ENCODE peak calls at places on chromosomes 5 and 9, in seven cellular contexts. S is stimulated activated CD4-positive, alpha-beta T cell treated with anti-CD3 and anti-CD28 coated beads, Interleukin-4, amount 100 ng/mL, for 4 hours; J is substantia nigra; U is activated CD4-positive, alpha-beta memory T cell treated with anti-CD3 and anti-CD28 coated beads, Interleukin-2, amount 10 ng/mL, durations not matched to agents 7 days and 5 days; O is dermis blood vessel endothelial cell; M is T-helper 2 cell treated with Interferon-gamma antibody and Interleukin-4, amounts not matched to agents 5 μg/mL and 100 μg/mL, for 36 hours; C is hypothalamus. H is an unnamed sample.

GRCh38 chr5:16489322-16489791 is 23.8 kb upstream of the ZNF622 start:
- DNase-seq in S (no peak), J (no peak), U (no peak), O (peak), M (no peak), C (no peak), H (no peak)

GRCh38 chr5:138632900-138633489 is 57.8 kb upstream of the HSPA9 start:
- DNase-seq in S (no peak), J (peak), U (no peak), O (peak), M (no peak), C (peak), H (peak)

GRCh38 chr5:34043099-34043876 is at the start of gene C1QTNF3:
- DNase-seq in S (no peak), J (no peak), U (no peak), O (peak), M (no peak), C (no peak), H (no peak)

GRCh38 chr5:119187776-119188529 is 117.1 kb downstream of the DMXL1 start:
- DNase-seq in S (no peak), J (no peak), U (no peak), O (no peak), M (no peak), C (no peak), H (no peak)

GRCh38 chr5:95631265-95631957 is 11.5 kb downstream of the GPR150 start:
- DNase-seq in S (no peak), J (no peak), U (no peak), O (peak), M (no peak), C (no peak), H (no peak)

GRCh38 chr5:81425569-81425968 is 31.6 kb upstream of the ACOT12 start:
- DNase-seq in S (no peak), J (no peak), U (no peak), O (peak), M (no peak), C (no peak), H (peak)

GRCh38 chr5:7242118-7242517 is 153.8 kb upstream of the ADCY2 start:
- DNase-seq in S (no peak), J (no peak), U (no peak), O (no peak), M (no peak), C (no peak), H (no peak)

GRCh38 chr5:142872795-142873194 is 102.6 kb downstream of the ARHGAP26 start:
- DNase-seq in S (no peak), J (no peak), U (no peak), O (peak), M (no peak), C (no peak), H (peak)

GRCh38 chr9:16867571-16868311 is 2.7 kb downstream of the BNC2 start:
- DNase-seq in S (no peak), J (no peak), U (no peak), O (peak), M (no peak), C (no peak), H (peak)

GRCh38 chr9:85368781-85369180 is 373.0 kb downstream of the AGTPBP1 start:
- DNase-seq in S (no peak), J (no peak), U (no peak), O (no peak), M (no peak), C (no peak), H (no peak)

GRCh38 chr9:86185872-86186271 is 73.6 kb downstream of the C9orf153 start:
- DNase-seq in S (no peak), J (peak), U (no peak), O (no peak), M (no peak), C (peak), H (no peak)

GRCh38 chr9:75891277-75892167 is 1.0 kb downstream of the PCSK5 start:
- DNase-seq in S (peak), J (peak), U (peak), O (peak), M (peak), C (peak), H (peak)

GRCh38 chr9:131477367-131477766 is 25.4 kb upstream of the POMT1 start:
- DNase-seq in S (no peak), J (no peak), U (no peak), O (no peak), M (no peak), C (no peak), H (no peak)

GRCh38 chr5:125835293-125836172 is 587.7 kb upstream of the GRAMD2B start:
- DNase-seq in S (no peak), J (peak), U (no peak), O (peak), M (no peak), C (peak), H (peak)

GRCh38 chr5:139755892-139756671 is 39.5 kb upstream of the PSD2 start:
- DNase-seq in S (peak), J (peak), U (no peak), O (no peak), M (no peak), C (no peak), H (no peak)

GRCh38 chr9:125749951-125750655 is 2.9 kb downstream of the PBX3 start:
- DNase-seq in S (no peak), J (no peak), U (no peak), O (no peak), M (no peak), C (no peak), H (no peak)

GRCh38 chr5:141186897-141187512 is at the start of gene PCDHB9:
- DNase-seq in S (no peak), J (no peak), U (peak), O (peak), M (no peak), C (no peak), H (no peak)

GRCh38 chr5:116686438-116686837 is 111.8 kb upstream of the SEMA6A start:
- DNase-seq in S (no peak), J (no peak), U (no peak), O (no peak), M (no peak), C (no peak), H (no peak)

GRCh38 chr5:6905883-6906282 is 192.7 kb downstream of the TENT4A start:
- DNase-seq in S (no peak), J (no peak), U (no peak), O (no peak), M (no peak), C (no peak), H (no peak)

GRCh38 chr9:113152699-113153098 is 1.9 kb downstream of the SLC31A2 start:
- DNase-seq in S (no peak), J (no peak), U (no peak), O (no peak), M (no peak), C (no peak), H (no peak)

GRCh38 chr5:140042551-140043507 is at the start of gene NRG2:
- DNase-seq in S (peak), J (peak), U (peak), O (peak), M (peak), C (peak), H (peak)

GRCh38 chr9:90991953-90992352 is 190.3 kb downstream of the SYK start:
- DNase-seq in S (no peak), J (no peak), U (no peak), O (no peak), M (no peak), C (no peak), H (no peak)

GRCh38 chr5:159031513-159031912 is 68.2 kb downstream of the EBF1 start:
- DNase-seq in S (no peak), J (no peak), U (no peak), O (no peak), M (no peak), C (no peak), H (no peak)

GRCh38 chr9:33381231-33381791 is 21.1 kb downstream of the AQP7 start:
- DNase-seq in S (no peak), J (no peak), U (no peak), O (no peak), M (no peak), C (no peak), H (no peak)

GRCh38 chr5:59760798-59761348 is 132.7 kb downstream of the PDE4D start:
- DNase-seq in S (no peak), J (no peak), U (no peak), O (peak), M (peak), C (no peak), H (peak)

GRCh38 chr5:13662646-13663045 is 281.8 kb downstream of the DNAH5 start:
- DNase-seq in S (no peak), J (no peak), U (no peak), O (no peak), M (no peak), C (no peak), H (no peak)

GRCh38 chr5:388266-389196 is 54.4 kb upstream of the EXOC3 start:
- DNase-seq in S (no peak), J (no peak), U (peak), O (no peak), M (no peak), C (no peak), H (peak)

GRCh38 chr5:90037646-90038045 is 371.9 kb downstream of the CETN3 start:
- DNase-seq in S (no peak), J (no peak), U (no peak), O (no peak), M (no peak), C (no peak), H (no peak)

GRCh38 chr9:35605336-35606137 is 475 bp downstream of the TESK1 start:
- DNase-seq in S (peak), J (no peak), U (peak), O (peak), M (peak), C (peak), H (no peak)

GRCh38 chr5:14011089-14012004 is 66.9 kb upstream of the DNAH5 start:
- DNase-seq in S (peak), J (peak), U (peak), O (peak), M (peak), C (peak), H (peak)

GRCh38 chr9:129319076-129319937 is 141.2 kb upstream of the IER5L start:
- DNase-seq in S (no peak), J (no peak), U (peak), O (no peak), M (no peak), C (no peak), H (no peak)

GRCh38 chr5:127909078-127909477 is 174.5 kb upstream of the SLC12A2 start:
- DNase-seq in S (no peak), J (no peak), U (no peak), O (peak), M (no peak), C (no peak), H (no peak)

GRCh38 chr9:107465467-107466451 is 23.8 kb downstream of the KLF4 start:
- DNase-seq in S (no peak), J (peak), U (no peak), O (peak), M (no peak), C (peak), H (peak)

GRCh38 chr5:112419596-112420110 is 576 bp upstream of the EPB41L4A start:
- DNase-seq in S (no peak), J (peak), U (peak), O (peak), M (no peak), C (peak), H (peak)

GRCh38 chr9:34957492-34958410 is at the start of gene PHF24:
- DNase-seq in S (peak), J (peak), U (no peak), O (peak), M (peak), C (no peak), H (no peak)

H was measured in dermis microvascular lymphatic vessel endothelial cell.